ENCODE peak calls at places on chromosomes 11 and 22, in eight cellular contexts. One of them, this sample, is unnamed.

GRCh38 chr11:13358871-13359270 is 81.3 kb downstream of the BMAL1 start:
- DNase-seq in mammary epithelial cell: no peak
- DNase-seq in CD4-positive, alpha-beta T cell: no peak
- DNase-seq in uterus: no peak
- DNase-seq in stimulated activated CD4-positive, alpha-beta T cell treated with anti-CD3 and anti-CD28 coated beads, Interleukin-4, amount 100 ng/mL, for 24 hours: no peak
- DNase-seq in activated CD8-positive, alpha-beta memory T cell treated with anti-CD3 and anti-CD28 coated beads, Interleukin-2, amount 50 U/mL, for 48 hours: no peak
- DNase-seq in GM03348: no peak
- DNase-seq in Daoy: peak
- DNase-seq in this sample: no peak

GRCh38 chr11:17256512-17256911 is 20.0 kb upstream of the NUCB2 start:
- DNase-seq in activated CD8-positive, alpha-beta memory T cell treated with anti-CD3 and anti-CD28 coated beads, Interleukin-2, amount 50 U/mL, for 48 hours: no peak
- DNase-seq in Daoy: peak
- DNase-seq in uterus: no peak
- DNase-seq in GM03348: peak
- DNase-seq in stimulated activated CD4-positive, alpha-beta T cell treated with anti-CD3 and anti-CD28 coated beads, Interleukin-4, amount 100 ng/mL, for 24 hours: no peak
- DNase-seq in CD4-positive, alpha-beta T cell: no peak
- DNase-seq in mammary epithelial cell: peak
- DNase-seq in this sample: no peak

GRCh38 chr11:69978841-69979614 is 99.1 kb upstream of the ANO1 start:
- DNase-seq in uterus: no peak
- DNase-seq in GM03348: no peak
- DNase-seq in mammary epithelial cell: no peak
- DNase-seq in stimulated activated CD4-positive, alpha-beta T cell treated with anti-CD3 and anti-CD28 coated beads, Interleukin-4, amount 100 ng/mL, for 24 hours: no peak
- DNase-seq in activated CD8-positive, alpha-beta memory T cell treated with anti-CD3 and anti-CD28 coated beads, Interleukin-2, amount 50 U/mL, for 48 hours: no peak
- DNase-seq in CD4-positive, alpha-beta T cell: no peak
- DNase-seq in Daoy: no peak
- DNase-seq in this sample: no peak

GRCh38 chr11:35105319-35106063 is 33.5 kb upstream of the CD44 start:
- DNase-seq in GM03348: no peak
- DNase-seq in mammary epithelial cell: no peak
- DNase-seq in uterus: no peak
- DNase-seq in Daoy: no peak
- DNase-seq in stimulated activated CD4-positive, alpha-beta T cell treated with anti-CD3 and anti-CD28 coated beads, Interleukin-4, amount 100 ng/mL, for 24 hours: no peak
- DNase-seq in activated CD8-positive, alpha-beta memory T cell treated with anti-CD3 and anti-CD28 coated beads, Interleukin-2, amount 50 U/mL, for 48 hours: no peak
- DNase-seq in CD4-positive, alpha-beta T cell: no peak
- DNase-seq in this sample: no peak

GRCh38 chr11:72712168-72712721 is 38.0 kb upstream of the PDE2A start:
- DNase-seq in activated CD8-positive, alpha-beta memory T cell treated with anti-CD3 and anti-CD28 coated beads, Interleukin-2, amount 50 U/mL, for 48 hours: no peak
- DNase-seq in CD4-positive, alpha-beta T cell: no peak
- DNase-seq in mammary epithelial cell: no peak
- DNase-seq in GM03348: no peak
- DNase-seq in uterus: peak
- DNase-seq in stimulated activated CD4-positive, alpha-beta T cell treated with anti-CD3 and anti-CD28 coated beads, Interleukin-4, amount 100 ng/mL, for 24 hours: no peak
- DNase-seq in Daoy: no peak
- DNase-seq in this sample: no peak

GRCh38 chr11:69442807-69443137 is 38.7 kb upstream of the LINC01488 start:
- DNase-seq in uterus: peak
- DNase-seq in Daoy: peak
- DNase-seq in activated CD8-positive, alpha-beta memory T cell treated with anti-CD3 and anti-CD28 coated beads, Interleukin-2, amount 50 U/mL, for 48 hours: no peak
- DNase-seq in mammary epithelial cell: no peak
- DNase-seq in stimulated activated CD4-positive, alpha-beta T cell treated with anti-CD3 and anti-CD28 coated beads, Interleukin-4, amount 100 ng/mL, for 24 hours: no peak
- DNase-seq in GM03348: peak
- DNase-seq in CD4-positive, alpha-beta T cell: no peak
- DNase-seq in this sample: no peak

GRCh38 chr11:96045622-96046456 is 121.9 kb upstream of the MTMR2 start:
- DNase-seq in uterus: peak
- DNase-seq in Daoy: peak
- DNase-seq in mammary epithelial cell: no peak
- DNase-seq in activated CD8-positive, alpha-beta memory T cell treated with anti-CD3 and anti-CD28 coated beads, Interleukin-2, amount 50 U/mL, for 48 hours: no peak
- DNase-seq in CD4-positive, alpha-beta T cell: no peak
- DNase-seq in stimulated activated CD4-positive, alpha-beta T cell treated with anti-CD3 and anti-CD28 coated beads, Interleukin-4, amount 100 ng/mL, for 24 hours: no peak
- DNase-seq in GM03348: peak
- DNase-seq in this sample: no peak

GRCh38 chr22:35368386-35368785 is 12.5 kb upstream of the HMOX1 start:
- DNase-seq in uterus: no peak
- DNase-seq in CD4-positive, alpha-beta T cell: no peak
- DNase-seq in mammary epithelial cell: no peak
- DNase-seq in activated CD8-positive, alpha-beta memory T cell treated with anti-CD3 and anti-CD28 coated beads, Interleukin-2, amount 50 U/mL, for 48 hours: no peak
- DNase-seq in stimulated activated CD4-positive, alpha-beta T cell treated with anti-CD3 and anti-CD28 coated beads, Interleukin-4, amount 100 ng/mL, for 24 hours: no peak
- DNase-seq in Daoy: no peak
- DNase-seq in GM03348: no peak
- DNase-seq in this sample: no peak

GRCh38 chr22:35688913-35689675 is 28.6 kb upstream of the APOL5 start:
- DNase-seq in Daoy: peak
- DNase-seq in uterus: no peak
- DNase-seq in stimulated activated CD4-positive, alpha-beta T cell treated with anti-CD3 and anti-CD28 coated beads, Interleukin-4, amount 100 ng/mL, for 24 hours: no peak
- DNase-seq in GM03348: no peak
- DNase-seq in CD4-positive, alpha-beta T cell: no peak
- DNase-seq in activated CD8-positive, alpha-beta memory T cell treated with anti-CD3 and anti-CD28 coated beads, Interleukin-2, amount 50 U/mL, for 48 hours: no peak
- DNase-seq in mammary epithelial cell: peak
- DNase-seq in this sample: no peak

GRCh38 chr11:129277216-129277838 is 85.2 kb upstream of the ARHGAP32 start:
- DNase-seq in stimulated activated CD4-positive, alpha-beta T cell treated with anti-CD3 and anti-CD28 coated beads, Interleukin-4, amount 100 ng/mL, for 24 hours: no peak
- DNase-seq in uterus: no peak
- DNase-seq in CD4-positive, alpha-beta T cell: no peak
- DNase-seq in activated CD8-positive, alpha-beta memory T cell treated with anti-CD3 and anti-CD28 coated beads, Interleukin-2, amount 50 U/mL, for 48 hours: no peak
- DNase-seq in GM03348: no peak
- DNase-seq in Daoy: no peak
- DNase-seq in mammary epithelial cell: no peak
- DNase-seq in this sample: no peak

GRCh38 chr11:110566577-110566976 is 136.8 kb downstream of the FDX1 start:
- DNase-seq in stimulated activated CD4-positive, alpha-beta T cell treated with anti-CD3 and anti-CD28 coated beads, Interleukin-4, amount 100 ng/mL, for 24 hours: no peak
- DNase-seq in CD4-positive, alpha-beta T cell: no peak
- DNase-seq in mammary epithelial cell: no peak
- DNase-seq in activated CD8-positive, alpha-beta memory T cell treated with anti-CD3 and anti-CD28 coated beads, Interleukin-2, amount 50 U/mL, for 48 hours: no peak
- DNase-seq in GM03348: no peak
- DNase-seq in Daoy: no peak
- DNase-seq in uterus: no peak
- DNase-seq in this sample: no peak

GRCh38 chr11:72058416-72059034 is 21.8 kb downstream of the NUMA1 start:
- DNase-seq in uterus: no peak
- DNase-seq in CD4-positive, alpha-beta T cell: no peak
- DNase-seq in Daoy: no peak
- DNase-seq in mammary epithelial cell: peak
- DNase-seq in activated CD8-positive, alpha-beta memory T cell treated with anti-CD3 and anti-CD28 coated beads, Interleukin-2, amount 50 U/mL, for 48 hours: no peak
- DNase-seq in GM03348: peak
- DNase-seq in stimulated activated CD4-positive, alpha-beta T cell treated with anti-CD3 and anti-CD28 coated beads, Interleukin-4, amount 100 ng/mL, for 24 hours: no peak
- DNase-seq in this sample: no peak

GRCh38 chr22:17570851-17571631 is 7.7 kb downstream of the SLC25A18 start:
- DNase-seq in mammary epithelial cell: peak
- DNase-seq in CD4-positive, alpha-beta T cell: no peak
- DNase-seq in uterus: peak
- DNase-seq in Daoy: peak
- DNase-seq in activated CD8-positive, alpha-beta memory T cell treated with anti-CD3 and anti-CD28 coated beads, Interleukin-2, amount 50 U/mL, for 48 hours: no peak
- DNase-seq in GM03348: peak
- DNase-seq in stimulated activated CD4-positive, alpha-beta T cell treated with anti-CD3 and anti-CD28 coated beads, Interleukin-4, amount 100 ng/mL, for 24 hours: no peak
- DNase-seq in this sample: no peak

GRCh38 chr11:72308226-72309073 is 64.5 kb upstream of the PHOX2A start:
- DNase-seq in CD4-positive, alpha-beta T cell: no peak
- DNase-seq in uterus: peak
- DNase-seq in Daoy: peak
- DNase-seq in activated CD8-positive, alpha-beta memory T cell treated with anti-CD3 and anti-CD28 coated beads, Interleukin-2, amount 50 U/mL, for 48 hours: no peak
- DNase-seq in GM03348: peak
- DNase-seq in stimulated activated CD4-positive, alpha-beta T cell treated with anti-CD3 and anti-CD28 coated beads, Interleukin-4, amount 100 ng/mL, for 24 hours: no peak
- DNase-seq in mammary epithelial cell: peak
- DNase-seq in this sample: no peak

GRCh38 chr11:69918231-69918937 is 99.2 kb upstream of the FGF3 start:
- DNase-seq in mammary epithelial cell: no peak
- DNase-seq in activated CD8-positive, alpha-beta memory T cell treated with anti-CD3 and anti-CD28 coated beads, Interleukin-2, amount 50 U/mL, for 48 hours: peak
- DNase-seq in GM03348: no peak
- DNase-seq in CD4-positive, alpha-beta T cell: no peak
- DNase-seq in stimulated activated CD4-positive, alpha-beta T cell treated with anti-CD3 and anti-CD28 coated beads, Interleukin-4, amount 100 ng/mL, for 24 hours: no peak
- DNase-seq in uterus: peak
- DNase-seq in Daoy: no peak
- DNase-seq in this sample: no peak

GRCh38 chr22:46267431-46268279 is at the start of gene TTC38:
- DNase-seq in CD4-positive, alpha-beta T cell: peak
- DNase-seq in mammary epithelial cell: peak
- DNase-seq in Daoy: peak
- DNase-seq in GM03348: peak
- DNase-seq in stimulated activated CD4-positive, alpha-beta T cell treated with anti-CD3 and anti-CD28 coated beads, Interleukin-4, amount 100 ng/mL, for 24 hours: peak
- DNase-seq in uterus: peak
- DNase-seq in activated CD8-positive, alpha-beta memory T cell treated with anti-CD3 and anti-CD28 coated beads, Interleukin-2, amount 50 U/mL, for 48 hours: peak
- DNase-seq in this sample: peak

GRCh38 chr11:833114-833791 is 501 bp downstream of the CD151 start:
- DNase-seq in stimulated activated CD4-positive, alpha-beta T cell treated with anti-CD3 and anti-CD28 coated beads, Interleukin-4, amount 100 ng/mL, for 24 hours: no peak
- DNase-seq in activated CD8-positive, alpha-beta memory T cell treated with anti-CD3 and anti-CD28 coated beads, Interleukin-2, amount 50 U/mL, for 48 hours: peak
- DNase-seq in Daoy: peak
- DNase-seq in uterus: peak
- DNase-seq in GM03348: peak
- DNase-seq in mammary epithelial cell: peak
- DNase-seq in CD4-positive, alpha-beta T cell: no peak
- DNase-seq in this sample: no peak

GRCh38 chr22:45400046-45400445 is 13.4 kb downstream of the SMC1B start:
- DNase-seq in Daoy: no peak
- DNase-seq in uterus: no peak
- DNase-seq in CD4-positive, alpha-beta T cell: no peak
- DNase-seq in stimulated activated CD4-positive, alpha-beta T cell treated with anti-CD3 and anti-CD28 coated beads, Interleukin-4, amount 100 ng/mL, for 24 hours: no peak
- DNase-seq in mammary epithelial cell: peak
- DNase-seq in activated CD8-positive, alpha-beta memory T cell treated with anti-CD3 and anti-CD28 coated beads, Interleukin-2, amount 50 U/mL, for 48 hours: no peak
- DNase-seq in GM03348: no peak
- DNase-seq in this sample: no peak

GRCh38 chr11:116421529-116422185 is 351.1 kb downstream of the BUD13 start:
- DNase-seq in CD4-positive, alpha-beta T cell: no peak
- DNase-seq in mammary epithelial cell: no peak
- DNase-seq in stimulated activated CD4-positive, alpha-beta T cell treated with anti-CD3 and anti-CD28 coated beads, Interleukin-4, amount 100 ng/mL, for 24 hours: no peak
- DNase-seq in activated CD8-positive, alpha-beta memory T cell treated with anti-CD3 and anti-CD28 coated beads, Interleukin-2, amount 50 U/mL, for 48 hours: no peak
- DNase-seq in GM03348: no peak
- DNase-seq in uterus: no peak
- DNase-seq in Daoy: no peak
- DNase-seq in this sample: no peak

GRCh38 chr11:35142481-35143207 is 3.7 kb downstream of the CD44 start:
- DNase-seq in GM03348: peak
- DNase-seq in stimulated activated CD4-positive, alpha-beta T cell treated with anti-CD3 and anti-CD28 coated beads, Interleukin-4, amount 100 ng/mL, for 24 hours: peak
- DNase-seq in uterus: no peak
- DNase-seq in activated CD8-positive, alpha-beta memory T cell treated with anti-CD3 and anti-CD28 coated beads, Interleukin-2, amount 50 U/mL, for 48 hours: no peak
- DNase-seq in mammary epithelial cell: peak
- DNase-seq in Daoy: peak
- DNase-seq in CD4-positive, alpha-beta T cell: peak
- DNase-seq in this sample: no peak

GRCh38 chr11:134737563-134738510 is 325.8 kb upstream of the B3GAT1 start:
- DNase-seq in mammary epithelial cell: no peak
- DNase-seq in stimulated activated CD4-positive, alpha-beta T cell treated with anti-CD3 and anti-CD28 coated beads, Interleukin-4, amount 100 ng/mL, for 24 hours: no peak
- DNase-seq in Daoy: no peak
- DNase-seq in activated CD8-positive, alpha-beta memory T cell treated with anti-CD3 and anti-CD28 coated beads, Interleukin-2, amount 50 U/mL, for 48 hours: no peak
- DNase-seq in uterus: no peak
- DNase-seq in CD4-positive, alpha-beta T cell: no peak
- DNase-seq in GM03348: no peak
- DNase-seq in this sample: no peak

GRCh38 chr11:57644748-57645715 is 4.7 kb downstream of the YPEL4 start:
- DNase-seq in GM03348: peak
- DNase-seq in uterus: peak
- DNase-seq in activated CD8-positive, alpha-beta memory T cell treated with anti-CD3 and anti-CD28 coated beads, Interleukin-2, amount 50 U/mL, for 48 hours: peak
- DNase-seq in stimulated activated CD4-positive, alpha-beta T cell treated with anti-CD3 and anti-CD28 coated beads, Interleukin-4, amount 100 ng/mL, for 24 hours: peak
- DNase-seq in mammary epithelial cell: no peak
- DNase-seq in CD4-positive, alpha-beta T cell: peak
- DNase-seq in Daoy: peak
- DNase-seq in this sample: peak

GRCh38 chr11:47715082-47715669 is at the start of gene AGBL2:
- DNase-seq in mammary epithelial cell: peak
- DNase-seq in CD4-positive, alpha-beta T cell: peak
- DNase-seq in GM03348: peak
- DNase-seq in Daoy: peak
- DNase-seq in activated CD8-positive, alpha-beta memory T cell treated with anti-CD3 and anti-CD28 coated beads, Interleukin-2, amount 50 U/mL, for 48 hours: peak
- DNase-seq in uterus: peak
- DNase-seq in stimulated activated CD4-positive, alpha-beta T cell treated with anti-CD3 and anti-CD28 coated beads, Interleukin-4, amount 100 ng/mL, for 24 hours: peak
- DNase-seq in this sample: peak

GRCh38 chr22:31915499-31916065 is 28.8 kb upstream of the YWHAH start:
- DNase-seq in activated CD8-positive, alpha-beta memory T cell treated with anti-CD3 and anti-CD28 coated beads, Interleukin-2, amount 50 U/mL, for 48 hours: no peak
- DNase-seq in GM03348: no peak
- DNase-seq in uterus: no peak
- DNase-seq in CD4-positive, alpha-beta T cell: no peak
- DNase-seq in stimulated activated CD4-positive, alpha-beta T cell treated with anti-CD3 and anti-CD28 coated beads, Interleukin-4, amount 100 ng/mL, for 24 hours: no peak
- DNase-seq in Daoy: no peak
- DNase-seq in mammary epithelial cell: no peak
- DNase-seq in this sample: no peak

GRCh38 chr22:23109441-23109978 is 32.3 kb downstream of the RSPH14 start:
- DNase-seq in CD4-positive, alpha-beta T cell: no peak
- DNase-seq in Daoy: no peak
- DNase-seq in GM03348: no peak
- DNase-seq in stimulated activated CD4-positive, alpha-beta T cell treated with anti-CD3 and anti-CD28 coated beads, Interleukin-4, amount 100 ng/mL, for 24 hours: no peak
- DNase-seq in activated CD8-positive, alpha-beta memory T cell treated with anti-CD3 and anti-CD28 coated beads, Interleukin-2, amount 50 U/mL, for 48 hours: no peak
- DNase-seq in uterus: no peak
- DNase-seq in mammary epithelial cell: no peak
- DNase-seq in this sample: no peak

GRCh38 chr22:30017375-30017774 is 62.9 kb upstream of the HORMAD2 start:
- DNase-seq in GM03348: peak
- DNase-seq in stimulated activated CD4-positive, alpha-beta T cell treated with anti-CD3 and anti-CD28 coated beads, Interleukin-4, amount 100 ng/mL, for 24 hours: no peak
- DNase-seq in activated CD8-positive, alpha-beta memory T cell treated with anti-CD3 and anti-CD28 coated beads, Interleukin-2, amount 50 U/mL, for 48 hours: no peak
- DNase-seq in CD4-positive, alpha-beta T cell: no peak
- DNase-seq in uterus: no peak
- DNase-seq in Daoy: no peak
- DNase-seq in mammary epithelial cell: no peak
- DNase-seq in this sample: no peak

GRCh38 chr11:8917157-8917820 is 6.3 kb downstream of the AKIP1 start:
- DNase-seq in Daoy: peak
- DNase-seq in CD4-positive, alpha-beta T cell: no peak
- DNase-seq in GM03348: peak
- DNase-seq in uterus: peak
- DNase-seq in mammary epithelial cell: peak
- DNase-seq in activated CD8-positive, alpha-beta memory T cell treated with anti-CD3 and anti-CD28 coated beads, Interleukin-2, amount 50 U/mL, for 48 hours: no peak
- DNase-seq in stimulated activated CD4-positive, alpha-beta T cell treated with anti-CD3 and anti-CD28 coated beads, Interleukin-4, amount 100 ng/mL, for 24 hours: no peak
- DNase-seq in this sample: no peak

GRCh38 chr11:96863520-96863919 is 473.7 kb downstream of the JRKL start:
- DNase-seq in stimulated activated CD4-positive, alpha-beta T cell treated with anti-CD3 and anti-CD28 coated beads, Interleukin-4, amount 100 ng/mL, for 24 hours: no peak
- DNase-seq in Daoy: no peak
- DNase-seq in uterus: no peak
- DNase-seq in GM03348: no peak
- DNase-seq in mammary epithelial cell: no peak
- DNase-seq in activated CD8-positive, alpha-beta memory T cell treated with anti-CD3 and anti-CD28 coated beads, Interleukin-2, amount 50 U/mL, for 48 hours: no peak
- DNase-seq in CD4-positive, alpha-beta T cell: no peak
- DNase-seq in this sample: no peak

GRCh38 chr22:40487663-40488249 is 117.4 kb downstream of the SGSM3 start:
- DNase-seq in GM03348: peak
- DNase-seq in mammary epithelial cell: no peak
- DNase-seq in stimulated activated CD4-positive, alpha-beta T cell treated with anti-CD3 and anti-CD28 coated beads, Interleukin-4, amount 100 ng/mL, for 24 hours: peak
- DNase-seq in Daoy: no peak
- DNase-seq in activated CD8-positive, alpha-beta memory T cell treated with anti-CD3 and anti-CD28 coated beads, Interleukin-2, amount 50 U/mL, for 48 hours: no peak
- DNase-seq in CD4-positive, alpha-beta T cell: no peak
- DNase-seq in uterus: no peak
- DNase-seq in this sample: no peak